ENCODE peak calls at places on chromosomes 12 and 14, in five cellular contexts. Q is left cardiac atrium; X is HEK293T; O is stimulated activated CD4-positive, alpha-beta T cell treated with anti-CD3 and anti-CD28 coated beads, TNF-alpha, amount 100 ng/mL, for 24 hours; N is CD8-positive, alpha-beta memory T cell. B is an unnamed sample.

GRCh38 chr12:6383572-6384498 is at the start of gene LTBR:
- DNase-seq in O (no peak), N (no peak), X (no peak), Q (peak), B (peak)

GRCh38 chr14:54512393-54512792 is 2.7 kb downstream of the CGRRF1 start:
- DNase-seq in O (no peak), Q (no peak), N (no peak), X (no peak), B (no peak)

GRCh38 chr14:103624860-103625259 is 4.2 kb upstream of the KLC1 start:
- DNase-seq in O (no peak), Q (peak), N (no peak), X (no peak), B (peak)

GRCh38 chr12:18139254-18139653 is 49.3 kb upstream of the RERGL start:
- DNase-seq in N (no peak), O (no peak), Q (no peak), X (no peak), B (no peak)

GRCh38 chr12:1738480-1738879 is 47.6 kb downstream of the ADIPOR2 start:
- DNase-seq in X (no peak), N (no peak), O (no peak), Q (no peak), B (no peak)

GRCh38 chr14:92460916-92461579 is 52.5 kb upstream of the RIN3 start:
- DNase-seq in N (no peak), X (no peak), Q (no peak), O (no peak), B (no peak)

GRCh38 chr12:70557583-70558263 is 79.5 kb downstream of the PTPRB start:
- DNase-seq in N (no peak), X (no peak), O (no peak), Q (no peak), B (no peak)

GRCh38 chr14:23090254-23090636 is 4.7 kb downstream of the ACIN1 start:
- DNase-seq in X (no peak), O (no peak), N (no peak), Q (no peak), B (peak)

GRCh38 chr12:23640754-23641153 is 308.7 kb downstream of the SOX5 start:
- DNase-seq in N (no peak), Q (no peak), O (no peak), X (no peak), B (no peak)

GRCh38 chr12:53344824-53345485 is 8.8 kb upstream of the SP7 start:
- DNase-seq in X (peak), N (peak), O (peak), Q (peak), B (peak)

GRCh38 chr14:76584271-76584702 is 177.0 kb upstream of the VASH1 start:
- DNase-seq in X (peak), Q (peak), N (no peak), O (no peak), B (no peak)

GRCh38 chr12:106302401-106303201 is at the start of gene TCP11L2:
- DNase-seq in X (peak), O (peak), N (peak), Q (peak), B (peak)

GRCh38 chr12:124289634-124290600 is 5.0 kb upstream of the RFLNA start:
- DNase-seq in N (no peak), Q (no peak), X (no peak), O (no peak), B (no peak)

GRCh38 chr14:72472845-72473244 is 421.1 kb downstream of the DPF3 start:
- DNase-seq in O (no peak), Q (no peak), X (no peak), N (no peak), B (no peak)

GRCh38 chr14:88901199-88901588 is 76.7 kb downstream of the TTC8 start:
- DNase-seq in Q (no peak), N (no peak), X (no peak), O (no peak), B (no peak)

GRCh38 chr12:118633071-118633470 is 256.7 kb downstream of the SUDS3 start:
- DNase-seq in Q (no peak), N (no peak), O (no peak), X (no peak), B (no peak)

GRCh38 chr12:47775100-47775911 is 2.3 kb downstream of the SLC48A1 start:
- DNase-seq in N (no peak), X (no peak), O (no peak), Q (no peak), B (peak)

GRCh38 chr12:108665608-108666202 is 32.0 kb upstream of the SELPLG start:
- DNase-seq in X (no peak), Q (no peak), O (no peak), N (no peak), B (no peak)

GRCh38 chr14:51776102-51776894 is 84.1 kb upstream of the GNG2 start:
- DNase-seq in X (peak), N (peak), O (no peak), Q (peak), B (peak)

GRCh38 chr14:25231006-25231405 is 181.1 kb upstream of the STXBP6 start:
- DNase-seq in O (no peak), X (no peak), N (no peak), Q (no peak), B (no peak)

GRCh38 chr12:52407918-52408317 is 1.8 kb upstream of the KRT82 start:
- DNase-seq in Q (no peak), N (no peak), O (no peak), X (no peak), B (no peak)

GRCh38 chr14:64500088-64500487 is 3.5 kb downstream of the ZBTB25 start:
- DNase-seq in X (no peak), N (no peak), O (no peak), Q (no peak), B (no peak)

GRCh38 chr12:31682136-31682962 is 22.9 kb downstream of the ETFBKMT start:
- DNase-seq in Q (peak), O (peak), N (peak), X (peak), B (peak)

GRCh38 chr14:54570047-54570446 is 3.1 kb downstream of the SAMD4A start:
- DNase-seq in X (no peak), O (no peak), N (no peak), Q (no peak), B (no peak)

GRCh38 chr14:91722386-91722785 is 9.5 kb downstream of the CATSPERB start:
- DNase-seq in O (no peak), Q (no peak), N (no peak), X (no peak), B (no peak)

GRCh38 chr12:109715310-109716091 is 1.9 kb downstream of the FAM222A start:
- DNase-seq in X (no peak), Q (peak), O (no peak), N (peak), B (no peak)

GRCh38 chr14:89296281-89296745 is 120.7 kb downstream of the FOXN3 start:
- DNase-seq in N (no peak), Q (no peak), X (no peak), O (no peak), B (no peak)

GRCh38 chr12:30045171-30045570 is 261.4 kb upstream of the TMTC1 start:
- DNase-seq in X (no peak), Q (no peak), N (no peak), O (no peak), B (no peak)

GRCh38 chr14:59919582-59920377 is at the start of gene LRRC9:
- DNase-seq in O (no peak), Q (peak), X (peak), N (peak), B (peak)

GRCh38 chr14:80223696-80224465 is 12.6 kb upstream of the DIO2 start:
- DNase-seq in O (no peak), X (no peak), Q (no peak), N (no peak), B (no peak)

GRCh38 chr14:60981626-60982455 is 796 bp downstream of the SLC38A6 start:
- DNase-seq in O (no peak), X (peak), N (no peak), Q (no peak), B (no peak)

GRCh38 chr12:40622246-40622838 is 69.9 kb upstream of the CNTN1 start:
- DNase-seq in O (no peak), X (peak), N (no peak), Q (peak), B (peak)

B was measured in thyroid gland.